ENCODE peak calls at places on chromosomes 13 and 19, in six cellular contexts. E is A549, F is H1, N is K562, G is HepG2, C is SK-N-SH. R is an unnamed sample.

GRCh38 chr13:112256716-112257497 is 119.2 kb upstream of the SPACA7 start:
- DNase-seq in F (no peak), C (no peak), N (no peak), G (no peak), E (no peak), R (no peak)

GRCh38 chr19:32363175-32363574 is 17.8 kb downstream of the ZNF507 start:
- DNase-seq in F (no peak), E (peak; percentile 65), G (peak; percentile 89), N (no peak), C (no peak), R (no peak)

GRCh38 chr19:29843180-29844051 is 31.6 kb downstream of the CCNE1 start:
- DNase-seq in N (peak; percentile 28), G (no peak), C (no peak), F (no peak), E (no peak), R (no peak)

GRCh38 chr19:4567584-4568071 is 8.1 kb upstream of the SEMA6B start:
- DNase-seq in E (peak; percentile 80), F (peak; percentile 66), C (peak; percentile 88), G (peak; percentile 40), N (peak; percentile 87), R (no peak)

GRCh38 chr19:56476671-56477428 is at the start of gene ZNF667:
- DNase-seq in C (peak; percentile 28), E (no peak), F (no peak), N (no peak), G (no peak), R (no peak)

GRCh38 chr13:24106429-24106828 is 54.1 kb upstream of the SPATA13 start:
- DNase-seq in G (peak; percentile 90), C (no peak), N (no peak), F (no peak), E (no peak), R (no peak)

GRCh38 chr13:97328222-97328790 is 105.7 kb upstream of the RAP2A start:
- DNase-seq in N (no peak), F (peak; percentile 71), E (peak; percentile 23), G (no peak), C (no peak), R (no peak)

GRCh38 chr13:73981595-73981994 is 152.6 kb downstream of the KLF12 start:
- DNase-seq in N (no peak), F (no peak), C (no peak), E (no peak), G (no peak), R (no peak)

GRCh38 chr13:21901326-21901725 is 230.5 kb downstream of the FGF9 start:
- DNase-seq in E (no peak), N (no peak), G (no peak), F (no peak), C (no peak), R (no peak)

GRCh38 chr19:29708553-29709439 is 6.3 kb downstream of the C19orf12 start:
- DNase-seq in F (no peak), G (peak; percentile 79), C (no peak), N (no peak), E (no peak), R (no peak)

GRCh38 chr13:98741741-98742435 is 10.6 kb downstream of the SLC15A1 start:
- DNase-seq in N (no peak), C (no peak), E (no peak), G (no peak), F (no peak), R (no peak)

GRCh38 chr13:46577656-46578589 is 25.0 kb downstream of the LRCH1 start:
- DNase-seq in E (no peak), F (no peak), G (no peak), C (no peak), N (no peak), R (no peak)

GRCh38 chr19:17865364-17866311 is 5.9 kb downstream of the RPL18A start:
- DNase-seq in F (no peak), G (no peak), C (peak; percentile 32), E (peak; percentile 67), N (peak; percentile 86), R (no peak)

GRCh38 chr13:19927117-19927734 is 31.3 kb upstream of the ZMYM2 start:
- DNase-seq in E (peak; percentile 40), C (no peak), G (peak; percentile 21), N (no peak), F (no peak), R (no peak)

GRCh38 chr19:33971073-33971472 is 174.4 kb downstream of the KCTD15 start:
- DNase-seq in G (no peak), E (no peak), C (no peak), N (no peak), F (no peak), R (no peak)

GRCh38 chr19:42132030-42132628 is at the start of gene POU2F2:
- DNase-seq in E (no peak), N (peak; percentile 19), C (no peak), F (no peak), G (no peak), R (peak; percentile 41)

GRCh38 chr19:42143341-42144234 is 11.3 kb upstream of the POU2F2 start:
- DNase-seq in N (peak; percentile 44), G (no peak), E (peak; percentile 48), F (no peak), C (no peak), R (no peak)

GRCh38 chr19:46730187-46730586 is 13.3 kb upstream of the PRKD2 start:
- DNase-seq in F (no peak), G (no peak), N (no peak), C (no peak), E (no peak), R (no peak)

GRCh38 chr19:47351545-47351944 is 2.4 kb downstream of the DHX34 start:
- DNase-seq in C (peak; percentile 70), E (peak; percentile 74), N (peak; percentile 49), G (peak; percentile 25), F (no peak), R (no peak)

GRCh38 chr13:22846551-22846950 is 334.2 kb upstream of the SGCG start:
- DNase-seq in E (no peak), N (no peak), F (no peak), G (no peak), C (no peak), R (no peak)

GRCh38 chr13:106513025-106513424 is 22.4 kb downstream of the EFNB2 start:
- DNase-seq in N (no peak), F (no peak), C (no peak), G (no peak), E (no peak), R (no peak)

DNA sequence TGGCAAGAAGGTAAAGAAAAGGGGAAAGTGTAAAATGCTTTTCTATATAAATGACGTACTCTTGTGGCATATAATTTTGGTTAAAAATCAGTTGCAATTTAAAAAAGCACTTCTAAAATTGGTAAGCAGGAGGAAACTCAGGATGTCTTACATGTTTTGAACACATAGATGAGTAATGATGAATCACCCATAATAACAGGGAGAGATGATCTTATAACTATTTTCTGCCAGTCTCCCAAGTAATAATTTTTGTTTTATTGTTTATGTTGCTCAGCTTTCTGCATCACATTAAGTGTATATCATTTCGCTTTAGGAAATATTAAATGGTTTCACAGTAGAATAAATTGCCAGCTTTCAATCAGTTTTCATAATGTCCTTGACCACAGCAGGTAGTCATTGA is 1430.7 kb upstream of the PCDH20 start:
- DNase-seq in F (no peak), C (no peak), G (no peak), N (no peak), E (no peak), R (no peak)
- TF ChIP-seq CHD2 in F (no peak), C (no peak), G (no peak), N (no peak), E (no peak), R (no peak)

GRCh38 chr13:94217370-94217769 is 262.1 kb downstream of the DCT start:
- DNase-seq in C (no peak), F (no peak), E (no peak), N (no peak), G (no peak), R (no peak)

GRCh38 chr13:94214979-94215378 is 264.5 kb downstream of the DCT start:
- DNase-seq in N (no peak), G (no peak), E (no peak), F (no peak), C (no peak), R (no peak)

DNA sequence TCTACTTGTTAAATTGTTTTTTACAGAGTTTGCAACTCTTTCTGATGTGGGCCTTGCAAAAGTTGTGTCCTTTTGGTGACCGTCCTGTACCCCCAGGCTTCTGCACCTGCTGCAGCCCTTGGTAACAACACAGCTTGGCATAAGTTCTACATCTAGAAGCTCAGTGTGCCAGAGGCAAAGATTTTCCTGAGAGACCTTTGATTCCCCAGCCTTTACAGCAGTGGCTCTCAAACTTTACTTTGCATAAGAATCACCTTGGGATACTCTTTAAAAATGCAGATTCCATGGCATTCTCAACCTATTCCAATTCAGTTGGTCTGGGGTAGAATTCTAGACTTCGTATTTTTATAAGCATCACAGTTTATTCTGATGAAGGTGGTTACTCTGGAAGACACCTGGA is 260.9 kb downstream of the DCT start:
- DNase-seq in C (no peak), E (no peak), F (no peak), G (no peak), N (no peak), R (no peak)
- TF ChIP-seq CHD2 in C (no peak), E (no peak), F (no peak), G (no peak), N (no peak), R (no peak)

DNA sequence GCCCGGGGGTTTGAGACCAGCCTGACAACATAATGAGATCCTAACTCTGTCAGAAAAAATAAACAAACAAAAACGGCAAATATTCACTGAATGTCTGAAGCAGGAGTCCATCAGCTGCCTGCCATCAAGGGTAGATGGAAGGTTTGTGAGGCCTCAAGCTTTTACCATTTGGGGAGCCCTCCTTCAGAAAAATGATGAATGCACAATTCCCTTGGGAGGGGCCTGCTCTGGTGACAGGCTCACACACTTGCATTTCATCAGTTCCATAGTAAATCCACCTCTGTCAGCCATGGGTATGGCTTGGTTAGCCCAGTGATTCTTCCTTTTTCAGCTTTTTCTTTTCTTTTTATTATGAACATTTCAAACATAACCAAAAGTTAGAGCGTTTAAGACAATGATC is 26.2 kb upstream of the KATNAL1 start:
- DNase-seq in F (no peak), G (no peak), C (no peak), N (no peak), E (no peak), R (no peak)
- TF ChIP-seq CHD2 in F (no peak), G (no peak), C (no peak), N (no peak), E (no peak), R (no peak)

GRCh38 chr13:83890358-83890757 is 8.1 kb upstream of the SLITRK1 start:
- DNase-seq in N (no peak), E (no peak), C (no peak), F (no peak), G (no peak), R (no peak)

DNA sequence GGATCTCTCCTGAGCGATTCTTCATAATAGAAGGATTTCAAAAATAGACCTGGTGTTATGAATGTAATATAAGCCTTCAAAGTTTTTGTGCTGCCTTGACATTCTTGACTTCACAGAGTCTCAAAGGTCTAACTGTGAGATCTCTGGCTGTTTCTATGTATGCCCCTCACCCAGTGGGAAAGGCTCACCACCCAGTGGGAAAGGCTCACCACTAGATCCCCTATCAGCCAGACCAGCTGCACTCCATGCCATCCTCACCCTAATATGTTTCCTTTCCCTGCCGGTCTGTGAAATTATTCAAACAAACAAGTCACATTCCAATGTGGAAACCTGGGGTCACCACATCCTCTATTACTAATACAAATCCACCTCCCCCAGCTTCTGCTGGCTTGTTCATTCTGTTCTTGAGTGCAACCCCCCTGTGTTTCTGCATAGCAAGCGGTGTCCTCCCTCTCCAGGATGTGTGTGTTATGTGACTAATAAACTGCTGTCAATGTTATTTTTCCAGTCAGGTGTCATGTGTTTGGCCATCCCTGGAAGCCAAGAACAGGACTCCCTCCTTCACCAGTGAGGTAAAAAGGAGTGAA is 13.8 kb upstream of the SLITRK1 start:
- DNase-seq in C (no peak), G (no peak), N (no peak), E (no peak), F (no peak), R (no peak)
- TF ChIP-seq CHD2 in C (no peak), G (no peak), N (no peak), E (no peak), F (no peak), R (no peak)